ENCODE peak calls at places on chromosomes 11 and 22, in six cellular contexts. Z, K, E, X, N and L are unnamed samples.

GRCh38 chr22:45612451-45612901 is 59.2 kb upstream of the ATXN10 start:
- DNase-seq in Z (no peak), K (peak), E (no peak), X (peak), N (peak), L (no peak)

GRCh38 chr11:93895106-93895862 is 44.9 kb upstream of the VSTM5 start:
- DNase-seq in Z (no peak), K (no peak), E (peak), X (peak), N (no peak), L (peak)

GRCh38 chr11:10913996-10914514 is 56.2 kb upstream of the ZBED5 start:
- DNase-seq in Z (no peak), K (no peak), E (no peak), X (no peak), N (no peak), L (no peak)

GRCh38 chr11:35006389-35007128 is 90.1 kb downstream of the PDHX start:
- DNase-seq in Z (no peak), K (no peak), E (peak), X (no peak), N (no peak), L (peak)

GRCh38 chr11:59901306-59901705 is 22.7 kb downstream of the OOSP3 start:
- DNase-seq in Z (no peak), K (no peak), E (no peak), X (no peak), N (no peak), L (no peak)

GRCh38 chr11:66291706-66292542 is at the start of gene TMEM151A:
- DNase-seq in Z (peak), K (no peak), E (peak), X (no peak), N (no peak), L (no peak)

GRCh38 chr22:23984430-23984829 is 4.5 kb downstream of the GSTT2 start:
- DNase-seq in Z (peak), K (no peak), E (no peak), X (no peak), N (no peak), L (peak)

GRCh38 chr11:65411681-65412070 is 10.9 kb upstream of the NEAT1 start:
- DNase-seq in Z (no peak), K (peak), E (no peak), X (no peak), N (no peak), L (no peak)

GRCh38 chr22:30347255-30347892 is 9.3 kb downstream of the SF3A1 start:
- DNase-seq in Z (no peak), K (no peak), E (no peak), X (no peak), N (no peak), L (no peak)

GRCh38 chr11:81422402-81422801 is 1311.3 kb downstream of the FAM181B start:
- DNase-seq in Z (no peak), K (no peak), E (no peak), X (no peak), N (no peak), L (no peak)

GRCh38 chr11:81420668-81421550 is 1312.8 kb downstream of the FAM181B start:
- DNase-seq in Z (no peak), K (no peak), E (no peak), X (no peak), N (no peak), L (no peak)
- TF ChIP-seq CTCF in Z (peak), K (no peak), E (no peak), X (no peak), N (no peak), L (no peak)

GRCh38 chr11:111399187-111400031 is 20.3 kb upstream of the POU2AF1 start:
- DNase-seq in Z (no peak), K (no peak), E (peak), X (no peak), N (no peak), L (no peak)
- TF ChIP-seq CTCF in Z (no peak), K (no peak), E (no peak), X (no peak), N (no peak), L (peak)

GRCh38 chr11:78715639-78716311 is 141.1 kb upstream of the NARS2 start:
- DNase-seq in Z (peak), K (peak), E (peak), X (peak), N (peak), L (peak)
- TF ChIP-seq CTCF in Z (peak), K (peak), E (peak), X (peak), N (peak), L (peak)

GRCh38 chr11:105856954-105857353 is 165.1 kb downstream of the MSANTD4 start:
- DNase-seq in Z (no peak), K (no peak), E (no peak), X (no peak), N (no peak), L (no peak)

GRCh38 chr11:105860105-105860504 is 161.9 kb downstream of the MSANTD4 start:
- DNase-seq in Z (no peak), K (no peak), E (no peak), X (no peak), N (no peak), L (no peak)

GRCh38 chr11:105862736-105863367 is 159.2 kb downstream of the MSANTD4 start:
- DNase-seq in Z (no peak), K (no peak), E (peak), X (peak), N (no peak), L (peak)

GRCh38 chr11:105861225-105861624 is 160.8 kb downstream of the MSANTD4 start:
- DNase-seq in Z (no peak), K (no peak), E (no peak), X (no peak), N (no peak), L (no peak)
- TF ChIP-seq CTCF in Z (peak), K (no peak), E (no peak), X (peak), N (no peak), L (no peak)

GRCh38 chr11:110106713-110107274 is 13.6 kb downstream of the ZC3H12C start:
- DNase-seq in Z (no peak), K (no peak), E (no peak), X (no peak), N (no peak), L (no peak)
- TF ChIP-seq CTCF in Z (no peak), K (no peak), E (no peak), X (no peak), N (no peak), L (no peak)

DNA sequence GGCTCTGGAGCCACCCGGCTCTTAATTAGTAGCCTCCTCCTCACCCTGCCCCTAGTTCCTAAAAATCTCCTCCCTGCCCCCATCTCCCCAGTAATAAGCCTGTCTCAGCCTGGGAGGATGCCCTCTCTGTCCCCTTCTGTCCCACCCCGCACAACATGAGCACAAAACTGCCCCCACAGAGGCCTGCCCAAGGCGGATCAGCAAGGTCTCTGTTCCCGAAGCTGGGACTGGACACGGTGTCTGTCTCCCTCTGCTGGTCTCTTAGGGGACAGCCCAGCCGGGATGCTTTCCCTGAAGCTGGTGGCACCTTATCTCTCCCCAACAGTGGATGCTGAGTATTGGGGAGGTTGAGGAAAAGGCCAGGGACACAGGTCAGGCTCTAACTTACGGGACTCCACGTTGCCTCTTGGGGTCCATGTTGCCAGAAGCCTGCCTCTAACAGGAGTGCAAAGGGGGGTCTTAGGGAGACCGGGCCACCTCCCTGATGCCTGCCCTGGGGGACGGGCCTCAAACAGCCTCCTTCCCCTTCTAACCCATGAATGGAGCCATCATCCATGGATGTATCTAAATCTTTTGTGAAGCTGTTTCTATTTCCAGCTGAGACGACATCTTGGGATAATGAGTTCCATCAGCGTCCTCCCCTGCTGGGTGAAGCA is 9.2 kb upstream of the RAD9A start:
- DNase-seq in Z (peak), K (peak), E (peak), X (no peak), N (peak), L (peak)
- TF ChIP-seq CTCF in Z (peak), K (peak), E (peak), X (peak), N (peak), L (peak)